ENCODE peak calls at places on chromosomes 11 and 22, in six cellular contexts. J, D, Q, O, L and W are unnamed samples.

GRCh38 chr11:117646419-117646818 is 150.6 kb downstream of the DSCAML1 start:
- DNase-seq in D (no peak), J (no peak), O (no peak), Q (no peak), L (no peak), W (no peak)

GRCh38 chr22:38353701-38354100 is 36.5 kb upstream of the CSNK1E start:
- DNase-seq in J (peak), Q (no peak), D (no peak), O (peak), L (no peak), W (no peak)

GRCh38 chr11:69436041-69436982 is 45.2 kb upstream of the LINC01488 start:
- DNase-seq in J (no peak), O (no peak), D (peak), L (no peak), Q (no peak), W (no peak)

GRCh38 chr11:79050784-79051183 is 390.0 kb downstream of the TENM4 start:
- DNase-seq in O (no peak), D (no peak), J (no peak), Q (no peak), L (no peak), W (no peak)

GRCh38 chr11:18676803-18677202 is 21.8 kb upstream of the TMEM86A start:
- DNase-seq in Q (no peak), O (no peak), L (no peak), D (no peak), J (no peak), W (no peak)

GRCh38 chr22:47094861-47095330 is 332.4 kb downstream of the TBC1D22A start:
- DNase-seq in D (no peak), O (no peak), Q (no peak), L (no peak), J (no peak), W (no peak)

GRCh38 chr11:113240790-113241189 is 73.6 kb upstream of the TTC12 start:
- DNase-seq in J (no peak), D (no peak), O (no peak), L (no peak), Q (no peak), W (no peak)

GRCh38 chr11:288328-289144 is at the start of gene PGGHG:
- DNase-seq in L (no peak), J (peak), D (peak), O (no peak), Q (peak), W (no peak)

GRCh38 chr11:44766112-44766971 is 39.6 kb downstream of the TSPAN18 start:
- DNase-seq in O (no peak), Q (peak), L (no peak), J (peak), D (no peak), W (no peak)

GRCh38 chr11:118619444-118620205 is 12.2 kb downstream of the PHLDB1 start:
- DNase-seq in J (no peak), D (peak), O (no peak), Q (no peak), L (no peak), W (no peak)

GRCh38 chr11:2549876-2550605 is 105.2 kb downstream of the KCNQ1 start:
- DNase-seq in Q (no peak), L (no peak), D (peak), O (no peak), J (no peak), W (no peak)

GRCh38 chr11:31606893-31607292 is 97.3 kb downstream of the ELP4 start:
- DNase-seq in O (no peak), L (no peak), Q (no peak), J (no peak), D (no peak), W (no peak)

GRCh38 chr22:49977578-49977977 is 17.0 kb downstream of the PIM3 start:
- DNase-seq in L (no peak), O (no peak), Q (no peak), D (no peak), J (peak), W (no peak)

DNA sequence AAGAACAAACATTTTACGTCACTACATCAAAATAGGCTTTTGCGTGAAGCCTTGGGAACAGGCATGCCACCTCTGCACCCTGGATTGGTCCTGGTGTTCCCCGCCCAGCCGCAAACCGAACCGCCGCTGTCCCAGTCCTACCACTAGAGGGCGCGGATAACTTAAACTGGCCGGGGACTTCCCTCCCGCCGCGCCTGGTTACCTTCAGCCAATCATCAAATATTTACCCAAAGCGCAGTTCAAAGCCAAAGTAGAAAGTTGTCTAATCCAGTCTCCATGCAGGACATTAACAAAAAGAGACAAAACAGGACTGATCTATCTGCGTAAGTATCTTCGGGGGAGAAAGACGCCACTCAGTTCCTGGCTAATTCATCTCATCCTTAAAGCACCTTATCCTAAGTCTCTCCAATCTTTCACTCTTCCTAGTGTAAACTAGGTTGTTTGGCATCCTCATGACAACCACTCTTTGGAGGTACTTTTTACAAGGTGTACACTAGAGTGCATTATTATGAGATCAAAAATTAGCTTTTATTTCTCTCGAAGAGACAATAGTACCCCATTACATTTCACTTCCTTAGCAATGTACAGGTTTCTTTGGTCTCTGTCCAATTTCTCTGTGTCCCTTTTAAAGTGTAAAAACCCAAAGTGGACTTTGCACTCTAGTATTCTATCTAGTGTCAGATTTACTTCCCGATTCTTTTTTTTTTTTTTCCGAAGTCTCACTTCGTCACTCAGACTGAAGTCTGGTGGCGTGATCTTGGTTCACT is 3.9 kb upstream of the CRY2 start:
- DNase-seq in L (peak), Q (peak), J (peak), O (peak), D (peak), W (peak)
- TF ChIP-seq POLR2AphosphoS5 in L (no peak), Q (no peak), J (peak), O (peak), D (peak), W (no peak)

GRCh38 chr11:95101935-95102334 is 12.3 kb downstream of the ENDOD1 start:
- DNase-seq in D (no peak), Q (no peak), O (no peak), L (no peak), J (no peak), W (no peak)

GRCh38 chr11:95100191-95100648 is 10.6 kb downstream of the ENDOD1 start:
- DNase-seq in Q (no peak), L (no peak), O (no peak), D (no peak), J (no peak), W (no peak)

GRCh38 chr11:95098826-95099225 is 9.2 kb downstream of the ENDOD1 start:
- DNase-seq in D (no peak), Q (no peak), O (no peak), J (no peak), L (no peak), W (no peak)

GRCh38 chr11:95104121-95104830 is 14.6 kb downstream of the ENDOD1 start:
- DNase-seq in L (no peak), Q (no peak), D (no peak), J (no peak), O (no peak), W (no peak)

GRCh38 chr11:95100856-95101507 is 11.3 kb downstream of the ENDOD1 start:
- DNase-seq in O (no peak), J (no peak), Q (no peak), L (no peak), D (no peak), W (no peak)
- TF ChIP-seq POLR2AphosphoS5 in O (no peak), J (no peak), Q (no peak), L (no peak), D (no peak), W (no peak)

GRCh38 chr11:72782081-72782920 is 11.5 kb downstream of the STARD10 start:
- DNase-seq in Q (peak), J (no peak), D (no peak), O (no peak), L (no peak), W (no peak)
- TF ChIP-seq POLR2AphosphoS5 in Q (no peak), J (no peak), D (no peak), O (no peak), L (no peak), W (no peak)

DNA sequence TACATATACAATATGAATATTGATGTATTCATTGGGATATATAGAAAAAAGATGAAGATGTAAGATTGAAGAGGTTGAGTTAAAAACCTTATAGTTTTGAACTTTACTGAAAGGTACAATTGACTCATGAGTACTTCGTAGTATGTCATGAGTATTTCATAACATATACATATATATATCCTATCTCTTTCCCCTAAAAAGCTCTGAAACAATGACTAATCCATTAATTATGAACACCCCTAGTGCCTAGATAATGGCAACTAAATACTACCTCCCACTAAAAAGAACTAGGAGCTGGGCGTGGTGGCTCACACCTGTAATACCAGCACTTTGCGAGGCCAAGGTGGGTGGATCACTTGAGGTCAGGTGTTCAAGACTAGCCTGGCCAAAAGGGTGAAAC is 31.5 kb downstream of the SLC35F2 start:
- DNase-seq in J (no peak), O (no peak), L (no peak), Q (no peak), D (no peak), W (no peak)
- TF ChIP-seq POLR2AphosphoS5 in J (no peak), O (no peak), L (no peak), Q (no peak), D (no peak), W (no peak)

DNA sequence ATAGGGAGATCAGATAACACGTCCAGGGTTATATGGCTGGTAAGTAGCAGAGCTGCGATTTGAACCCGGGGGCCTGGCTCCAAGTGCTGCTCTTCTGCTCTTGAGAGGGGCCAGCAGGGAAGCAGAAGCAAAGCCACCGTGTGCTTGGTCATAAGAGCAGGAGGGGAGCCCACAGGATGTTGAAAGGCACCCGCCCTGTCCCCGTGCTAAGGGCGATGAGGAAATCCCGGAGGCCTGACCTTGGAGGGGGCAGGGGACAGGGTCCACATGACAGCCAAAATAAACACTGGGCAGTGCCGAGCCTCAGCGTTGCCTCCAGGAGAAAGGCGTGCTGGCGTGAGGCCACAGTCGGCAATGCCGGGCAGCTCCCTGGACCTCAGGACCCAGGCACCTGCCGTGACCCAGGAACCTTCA is 28.8 kb downstream of the TOM1 start:
- DNase-seq in Q (no peak), D (peak), J (no peak), O (no peak), L (no peak), W (no peak)
- TF ChIP-seq POLR2AphosphoS5 in Q (no peak), D (peak), J (no peak), O (no peak), L (no peak), W (no peak)

GRCh38 chr11:76249195-76249741 is 43.0 kb upstream of the WNT11 start:
- DNase-seq in L (no peak), J (no peak), O (no peak), D (no peak), Q (no peak), W (no peak)
- TF ChIP-seq POLR2AphosphoS5 in L (no peak), J (no peak), O (no peak), D (no peak), Q (no peak), W (no peak)

DNA sequence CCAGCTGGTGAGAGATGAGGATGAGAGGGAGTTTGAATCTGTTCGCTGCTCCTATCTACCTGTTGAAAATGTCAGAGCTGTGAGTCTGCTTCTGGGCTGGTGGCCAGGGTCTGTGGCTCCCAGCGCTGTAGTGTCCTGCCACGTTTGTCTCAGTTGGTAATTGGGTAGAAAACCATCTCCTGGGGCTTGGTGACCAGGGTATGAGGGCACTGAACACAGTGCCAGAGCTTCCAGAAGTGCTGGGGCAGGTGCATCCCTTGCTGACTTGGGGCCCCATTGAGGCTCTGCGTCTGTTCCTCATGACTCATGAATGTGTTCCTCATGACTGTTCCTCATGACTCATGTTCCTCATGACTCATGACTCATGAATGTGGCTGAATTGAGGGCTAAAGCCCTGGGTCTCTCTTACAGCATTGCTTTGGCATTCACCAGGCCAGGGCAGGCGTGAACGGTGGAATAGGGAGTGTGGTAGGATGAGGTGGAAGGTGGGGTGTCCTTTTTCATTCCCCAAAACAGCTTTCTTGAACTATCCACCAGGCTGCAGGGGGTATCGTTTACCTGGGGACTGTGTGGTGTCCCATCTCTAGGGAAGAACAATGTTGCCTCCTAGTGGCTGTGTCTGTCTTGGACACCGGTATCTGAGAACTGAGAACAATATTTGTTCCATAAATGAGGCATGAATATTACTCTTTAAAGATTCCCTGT is 139.5 kb downstream of the COMMD9 start:
- DNase-seq in Q (no peak), L (peak), O (no peak), D (no peak), J (no peak), W (no peak)
- TF ChIP-seq POLR2AphosphoS5 in Q (no peak), L (peak), O (peak), D (no peak), J (peak), W (no peak)

GRCh38 chr11:11622772-11623531 is 1.1 kb upstream of the GALNT18 start:
- DNase-seq in D (no peak), O (peak), J (no peak), L (no peak), Q (no peak), W (no peak)
- TF ChIP-seq POLR2AphosphoS5 in D (no peak), O (peak), J (no peak), L (no peak), Q (no peak), W (no peak)